ENCODE peak calls at places on chromosomes 13 and 19, in six cellular contexts. M is hypothalamus; J is effector memory CD8-positive, alpha-beta T cell; X is substantia nigra; K is naive thymus-derived CD4-positive, alpha-beta T cell; Q is T follicular helper cell. Y is an unnamed sample.

GRCh38 chr19:55923556-55923955 is 8.6 kb downstream of the NLRP13 start:
- DNase-seq in X (no peak), M (no peak), J (no peak), Q (no peak), K (no peak), Y (no peak)

GRCh38 chr19:57473646-57474045 is 3.7 kb downstream of the ZNF772 start:
- DNase-seq in K (no peak), M (no peak), Q (no peak), X (no peak), J (no peak), Y (no peak)

GRCh38 chr13:51767100-51767499 is 36.9 kb downstream of the DHRS12 start:
- DNase-seq in K (no peak), M (no peak), Q (no peak), J (no peak), X (no peak), Y (no peak)

GRCh38 chr13:45243072-45243471 is 42.2 kb upstream of the KCTD4 start:
- DNase-seq in K (no peak), J (no peak), X (no peak), M (no peak), Q (no peak), Y (no peak)

GRCh38 chr13:97660488-97661086 is 226.6 kb downstream of the RAP2A start:
- DNase-seq in X (no peak), J (no peak), M (no peak), K (no peak), Q (no peak), Y (no peak)

GRCh38 chr19:56141416-56141992 is 417 bp downstream of the ZNF444 start:
- DNase-seq in M (no peak), Q (peak; percentile 24), J (peak; percentile 31), K (peak; percentile 29), X (no peak), Y (peak; percentile 37)

GRCh38 chr13:81726037-81726726 is 1385.3 kb upstream of the SPRY2 start:
- DNase-seq in K (no peak), M (no peak), X (no peak), Q (no peak), J (no peak), Y (no peak)

GRCh38 chr19:1591421-1592022 is 1.1 kb downstream of the MBD3 start:
- DNase-seq in M (no peak), X (no peak), K (no peak), J (no peak), Q (no peak), Y (peak; percentile 29)

GRCh38 chr19:2254052-2254872 is 2.0 kb downstream of the JSRP1 start:
- DNase-seq in Q (no peak), J (no peak), X (no peak), K (no peak), M (no peak), Y (no peak)

GRCh38 chr19:15421136-15421535 is 2.3 kb upstream of the AKAP8L start:
- DNase-seq in J (no peak), Q (no peak), M (no peak), K (no peak), X (no peak), Y (no peak)

GRCh38 chr13:42001580-42001979 is 40.7 kb upstream of the VWA8 start:
- DNase-seq in J (no peak), M (no peak), Q (no peak), K (no peak), X (no peak), Y (no peak)

GRCh38 chr13:112443191-112444000 is 67.2 kb downstream of the SPACA7 start:
- DNase-seq in J (no peak), X (no peak), K (no peak), Q (no peak), M (no peak), Y (no peak)

GRCh38 chr19:42064432-42064831 is 5.6 kb downstream of the GRIK5 start:
- DNase-seq in K (no peak), J (no peak), X (no peak), M (no peak), Q (no peak), Y (no peak)

GRCh38 chr13:24215732-24216131 is 55.2 kb downstream of the SPATA13 start:
- DNase-seq in K (no peak), Q (no peak), J (no peak), M (peak; percentile 27), X (peak; percentile 47), Y (no peak)

GRCh38 chr13:33547035-33547434 is 261.5 kb upstream of the STARD13 start:
- DNase-seq in M (no peak), Q (no peak), X (no peak), J (no peak), K (no peak), Y (no peak)

GRCh38 chr19:18869231-18869575 is 26.8 kb downstream of the CERS1 start:
- DNase-seq in J (no peak), Q (no peak), K (no peak), X (no peak), M (no peak), Y (no peak)

GRCh38 chr19:31285744-31286143 is 63.5 kb downstream of the TSHZ3 start:
- DNase-seq in M (no peak), Q (no peak), J (no peak), X (no peak), K (no peak), Y (no peak)

GRCh38 chr13:66994097-66994496 is 236.0 kb downstream of the PCDH9 start:
- DNase-seq in K (no peak), Q (no peak), J (no peak), X (peak; percentile 89), M (peak; percentile 58), Y (no peak)

GRCh38 chr19:31533114-31533513 is 183.9 kb upstream of the TSHZ3 start:
- DNase-seq in J (no peak), X (no peak), K (no peak), Q (no peak), M (no peak), Y (no peak)

GRCh38 chr13:106349080-106349841 is 186.2 kb downstream of the EFNB2 start:
- DNase-seq in M (no peak), J (no peak), X (no peak), K (no peak), Q (no peak), Y (no peak)

GRCh38 chr13:92355213-92355612 is 871.4 kb upstream of the GPC6 start:
- DNase-seq in X (no peak), J (no peak), Q (no peak), M (no peak), K (no peak), Y (no peak)

GRCh38 chr13:113044431-113045114 is 61.0 kb upstream of the F7 start:
- DNase-seq in Q (no peak), X (peak; percentile 80), M (peak; percentile 48), J (no peak), K (no peak), Y (no peak)

GRCh38 chr19:17076539-17076919 is 952 bp downstream of the MYO9B start:
- DNase-seq in M (no peak), Q (no peak), J (peak; percentile 12), K (no peak), X (no peak), Y (no peak)

GRCh38 chr19:6828306-6828697 is 55.8 kb downstream of the VAV1 start:
- DNase-seq in J (no peak), M (no peak), K (no peak), X (no peak), Q (no peak), Y (no peak)

GRCh38 chr13:26628706-26629105 is 71.2 kb downstream of the WASF3 start:
- DNase-seq in X (no peak), M (no peak), J (no peak), K (no peak), Q (no peak), Y (no peak)

GRCh38 chr13:110697842-110698241 is 8.1 kb downstream of the CARS2 start:
- DNase-seq in K (no peak), Q (no peak), X (no peak), J (no peak), M (no peak), Y (no peak)

GRCh38 chr13:73187106-73187505 is 128.3 kb downstream of the KLF5 start:
- DNase-seq in M (no peak), X (no peak), J (no peak), Q (no peak), K (no peak), Y (no peak)

GRCh38 chr19:6287269-6287885 is 7.6 kb upstream of the MLLT1 start:
- DNase-seq in M (no peak), Q (no peak), X (no peak), J (no peak), K (no peak), Y (no peak)